ENCODE peak calls at places on chromosomes 6 and 20, in four cellular contexts. Z, M, W and K are unnamed samples.

GRCh38 chr6:77463881-77464867 is 883 bp upstream of the HTR1B start:
- DNase-seq in M (peak; percentile 35), W (no peak), Z (peak; percentile 55), K (no peak)

GRCh38 chr6:35080016-35080680 is 61.0 kb downstream of the TCP11 start:
- DNase-seq in M (no peak), Z (peak; percentile 62), W (peak; percentile 5), K (no peak)

GRCh38 chr6:140784573-140784972 is 1348.2 kb upstream of the GJE1 start:
- DNase-seq in Z (no peak), M (no peak), W (no peak), K (no peak)

GRCh38 chr20:20466341-20466879 is 98.5 kb downstream of the INSM1 start:
- DNase-seq in W (no peak), Z (peak; percentile 45), M (no peak), K (no peak)

GRCh38 chr6:68572525-68572924 is 62.6 kb upstream of the ADGRB3 start:
- DNase-seq in Z (no peak), W (no peak), M (no peak), K (peak; percentile 23)

GRCh38 chr6:56690519-56691200 is 48.0 kb upstream of the DST start:
- DNase-seq in W (no peak), M (no peak), Z (no peak), K (peak; percentile 83)

GRCh38 chr6:87154641-87155271 is 609 bp upstream of the ZNF292 start:
- DNase-seq in Z (peak; percentile 93), W (no peak), M (no peak), K (no peak)

GRCh38 chr20:478949-479429 is 16.7 kb upstream of the TBC1D20 start:
- DNase-seq in M (peak; percentile 14), Z (peak; percentile 74), W (no peak), K (peak; percentile 65)

GRCh38 chr20:53944796-53945195 is 125.6 kb downstream of the BCAS1 start:
- DNase-seq in M (no peak), W (no peak), Z (no peak), K (no peak)

GRCh38 chr20:29079769-29080690 is 2177.4 kb upstream of the DEFB115 start:
- DNase-seq in M (no peak), Z (no peak), W (no peak), K (no peak)

GRCh38 chr20:33539129-33539528 is 49.2 kb downstream of the CBFA2T2 start:
- DNase-seq in W (no peak), Z (peak; percentile 81), M (no peak), K (peak; percentile 17)

GRCh38 chr20:31862506-31862905 is 7.8 kb downstream of the DUSP15 start:
- DNase-seq in Z (no peak), W (no peak), M (no peak), K (no peak)

GRCh38 chr6:125809771-125810315 is 19.1 kb downstream of the NCOA7 start:
- DNase-seq in Z (no peak), W (no peak), M (no peak), K (no peak)

GRCh38 chr6:41576667-41577066 is 30.5 kb downstream of the FOXP4 start:
- DNase-seq in Z (no peak), W (no peak), M (no peak), K (no peak)

GRCh38 chr20:63116412-63117106 is 99.4 kb downstream of the YTHDF1 start:
- DNase-seq in W (no peak), Z (peak; percentile 93), M (peak; percentile 65), K (peak; percentile 35)

GRCh38 chr6:79784013-79784753 is 153.1 kb downstream of the SH3BGRL2 start:
- DNase-seq in M (no peak), W (no peak), Z (no peak), K (no peak)

GRCh38 chr20:48795732-48796131 is 32.1 kb downstream of the PREX1 start:
- DNase-seq in W (no peak), M (no peak), Z (no peak), K (no peak)

GRCh38 chr6:151765444-151765886 is 42.0 kb upstream of the ESR1 start:
- DNase-seq in W (peak; percentile 36), M (peak; percentile 57), Z (peak; percentile 68), K (peak; percentile 92)

GRCh38 chr6:121319112-121319553 is 15.1 kb downstream of the TBC1D32 start:
- DNase-seq in W (no peak), M (no peak), Z (no peak), K (peak; percentile 47)

GRCh38 chr20:63544958-63545516 is 2.5 kb downstream of the SRMS start:
- DNase-seq in M (no peak), W (no peak), Z (no peak), K (no peak)

GRCh38 chr6:52534966-52535390 is 41.9 kb downstream of the TRAM2 start:
- DNase-seq in Z (no peak), W (no peak), M (no peak), K (no peak)

GRCh38 chr20:57708694-57709673 is 831 bp downstream of the PMEPA1 start:
- DNase-seq in W (peak; percentile 45), Z (peak; percentile 94), M (no peak), K (peak; percentile 35)

GRCh38 chr6:163489584-163489983 is 75.1 kb downstream of the QKI start:
- DNase-seq in M (no peak), Z (no peak), W (no peak), K (no peak)

GRCh38 chr6:118377711-118378414 is 170.2 kb upstream of the PLN start:
- DNase-seq in M (peak; percentile 45), W (no peak), Z (no peak), K (no peak)

GRCh38 chr20:41034239-41034638 is 5.6 kb downstream of the TOP1 start:
- DNase-seq in W (no peak), Z (no peak), M (no peak), K (no peak)

GRCh38 chr6:26195376-26195923 is 108.2 kb downstream of the HFE start:
- DNase-seq in W (peak; percentile 77), Z (peak; percentile 89), M (peak; percentile 44), K (peak; percentile 83)

GRCh38 chr20:47295921-47296426 is 60.5 kb downstream of the ZMYND8 start:
- DNase-seq in M (no peak), Z (no peak), W (no peak), K (peak; percentile 52)
- H3K27ac ChIP-seq in M (no peak overlapping the region), Z (peak overlapping the region; percentile 67), W (no peak overlapping the region), K (no peak overlapping the region)

GRCh38 chr6:835476-836160 is 142.7 kb upstream of the EXOC2 start:
- DNase-seq in W (no peak), Z (no peak), M (no peak), K (no peak)
- H3K27ac ChIP-seq in W (no peak overlapping the region), Z (no peak overlapping the region), M (no peak overlapping the region), K (no peak overlapping the region)

GRCh38 chr6:111664565-111665039 is 58.9 kb upstream of the TRAF3IP2 start:
- DNase-seq in M (no peak), Z (no peak), W (peak; percentile 38), K (no peak)
- H3K27ac ChIP-seq in M (peak overlapping the region; percentile 28), Z (no peak overlapping the region), W (peak overlapping the region; percentile 77), K (no peak overlapping the region)

DNA sequence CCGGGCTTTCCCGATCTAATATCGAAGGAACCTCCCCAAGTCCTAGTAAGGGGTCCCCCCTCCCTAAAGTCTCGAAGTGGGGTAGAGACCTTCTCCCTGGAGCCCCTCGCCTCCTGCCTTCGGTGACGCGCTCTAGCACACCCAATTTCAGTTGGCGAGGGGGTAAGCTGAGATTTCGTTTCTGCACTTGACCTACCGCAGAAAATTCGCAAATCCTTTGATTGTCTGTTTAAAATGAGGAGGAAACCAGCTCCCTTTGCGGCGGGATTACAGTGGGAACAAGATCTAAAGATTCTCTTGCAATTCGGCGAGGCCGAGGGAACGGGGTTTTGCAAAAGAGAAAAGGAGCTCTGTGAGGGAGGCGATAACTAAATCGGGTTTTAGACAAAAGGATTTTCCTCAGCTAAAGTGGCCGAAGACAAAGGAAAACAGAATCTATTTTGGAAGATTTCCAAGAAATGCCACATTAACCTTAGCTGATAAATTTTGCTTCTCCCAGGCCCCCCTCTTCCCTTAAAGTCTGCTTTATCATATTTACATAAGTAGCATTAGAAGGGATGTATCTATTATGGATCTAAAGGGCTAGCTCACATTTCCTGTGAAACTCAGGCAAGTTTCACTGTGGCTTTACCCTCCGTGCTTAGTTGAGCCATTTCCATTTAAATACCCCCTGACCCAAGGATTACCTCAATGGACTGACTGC is 8.4 kb downstream of the SIM1 start:
- DNase-seq in M (no peak), Z (peak; percentile 34), W (no peak), K (no peak)
- H3K27ac ChIP-seq in M (no peak overlapping the region), Z (no peak overlapping the region), W (no peak overlapping the region), K (no peak overlapping the region)

GRCh38 chr6:158852312-158853071 is 33.3 kb upstream of the EZR start:
- DNase-seq in M (no peak), W (no peak), Z (peak; percentile 53), K (no peak)
- H3K27ac ChIP-seq in M (no peak overlapping the region), W (no peak overlapping the region), Z (peak overlapping the region; percentile 2), K (no peak overlapping the region)

GRCh38 chr20:17593902-17594301 is 24.0 kb downstream of the DSTN start:
- DNase-seq in W (no peak), Z (peak; percentile 5), M (no peak), K (no peak)

GRCh38 chr20:17595846-17596245 is 26.0 kb downstream of the DSTN start:
- DNase-seq in W (no peak), M (no peak), Z (no peak), K (no peak)

GRCh38 chr20:17598013-17598550 is 28.2 kb downstream of the DSTN start:
- DNase-seq in M (no peak), Z (no peak), W (no peak), K (no peak)

GRCh38 chr20:17590245-17590644 is 20.4 kb downstream of the DSTN start:
- DNase-seq in W (no peak), M (no peak), Z (peak; percentile 13), K (peak; percentile 35)

GRCh38 chr20:17594443-17594842 is 24.6 kb downstream of the DSTN start:
- DNase-seq in W (no peak), Z (peak; percentile 76), M (no peak), K (peak; percentile 84)
- H3K27ac ChIP-seq in W (peak overlapping the region; percentile 5), Z (peak overlapping the region; percentile 46), M (no peak overlapping the region), K (peak overlapping the region; percentile 29)

GRCh38 chr20:51074062-51074461 is 51.2 kb upstream of the KCNG1 start:
- DNase-seq in M (no peak), Z (no peak), W (no peak), K (no peak)

GRCh38 chr20:51079488-51079887 is 56.6 kb upstream of the KCNG1 start:
- DNase-seq in M (no peak), W (no peak), Z (no peak), K (no peak)

GRCh38 chr20:51082988-51083387 is 60.1 kb upstream of the KCNG1 start:
- DNase-seq in M (no peak), Z (no peak), W (no peak), K (no peak)

GRCh38 chr20:51076841-51077543 is 54.1 kb upstream of the KCNG1 start:
- DNase-seq in Z (no peak), W (no peak), M (no peak), K (no peak)

GRCh38 chr20:51077601-51078000 is 54.7 kb upstream of the KCNG1 start:
- DNase-seq in M (no peak), Z (peak; percentile 59), W (no peak), K (no peak)
- H3K27ac ChIP-seq in M (no peak overlapping the region), Z (no peak overlapping the region), W (no peak overlapping the region), K (no peak overlapping the region)

DNA sequence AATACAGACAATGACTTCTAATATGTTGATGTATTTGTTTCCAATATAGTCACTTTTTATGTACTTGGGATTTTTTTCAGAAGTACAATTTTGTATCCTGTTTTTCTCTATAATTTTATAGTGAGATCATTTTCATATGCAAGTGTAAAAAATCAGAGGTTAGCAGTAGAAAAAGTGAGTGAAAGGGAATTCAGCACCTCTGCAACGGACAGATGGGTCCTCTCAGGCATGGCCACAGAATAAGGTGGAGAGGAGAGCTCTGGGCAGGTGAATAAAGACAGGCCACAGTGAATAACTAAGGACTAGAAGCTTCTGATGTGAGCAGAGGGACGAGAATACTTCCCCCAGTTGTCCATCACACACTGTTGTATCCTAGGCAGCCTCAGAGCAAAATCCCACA is 210.1 kb upstream of the CNR1 start:
- DNase-seq in M (no peak), W (no peak), Z (no peak), K (peak; percentile 7)
- H3K27ac ChIP-seq in M (no peak overlapping the region), W (no peak overlapping the region), Z (no peak overlapping the region), K (no peak overlapping the region)